ENCODE peak calls at places on chromosomes 12 and 14, in nine cellular contexts. One of them, this sample, is unnamed.

GRCh38 chr12:95197636-95198035 is 19.6 kb downstream of the FGD6 start:
- DNase-seq in nephron progenitor cell: no peak
- DNase-seq in AG10803: no peak
- DNase-seq in BJ: no peak
- DNase-seq in GM13976: no peak
- DNase-seq in endothelial cell of umbilical vein: no peak
- DNase-seq in astrocyte of the spinal cord: no peak
- DNase-seq in neural progenitor cell: no peak
- DNase-seq in foreskin fibroblast: no peak
- DNase-seq in this sample: no peak

GRCh38 chr14:61184117-61184516 is 97.0 kb downstream of the TMEM30B start:
- DNase-seq in neural progenitor cell: no peak
- DNase-seq in GM13976: no peak
- DNase-seq in astrocyte of the spinal cord: peak; percentile 93
- DNase-seq in AG10803: peak; percentile 98
- DNase-seq in nephron progenitor cell: no peak
- DNase-seq in endothelial cell of umbilical vein: peak; percentile 59
- DNase-seq in foreskin fibroblast: peak; percentile 97
- DNase-seq in BJ: peak; percentile 87
- DNase-seq in this sample: no peak

GRCh38 chr14:66444271-66444987 is 41.7 kb upstream of the CCDC196 start:
- DNase-seq in astrocyte of the spinal cord: no peak
- DNase-seq in endothelial cell of umbilical vein: no peak
- DNase-seq in BJ: no peak
- DNase-seq in GM13976: no peak
- DNase-seq in neural progenitor cell: no peak
- DNase-seq in foreskin fibroblast: peak; percentile 72
- DNase-seq in nephron progenitor cell: no peak
- DNase-seq in AG10803: peak; percentile 25
- DNase-seq in this sample: no peak

GRCh38 chr14:101908795-101909194 is 55.6 kb upstream of the DYNC1H1 start:
- DNase-seq in foreskin fibroblast: no peak
- DNase-seq in AG10803: no peak
- DNase-seq in BJ: no peak
- DNase-seq in endothelial cell of umbilical vein: no peak
- DNase-seq in GM13976: no peak
- DNase-seq in neural progenitor cell: no peak
- DNase-seq in nephron progenitor cell: no peak
- DNase-seq in astrocyte of the spinal cord: no peak
- DNase-seq in this sample: no peak

GRCh38 chr12:58105225-58106119 is 164.1 kb downstream of the ATP23 start:
- DNase-seq in foreskin fibroblast: peak; percentile 45
- DNase-seq in GM13976: no peak
- DNase-seq in neural progenitor cell: no peak
- DNase-seq in nephron progenitor cell: no peak
- DNase-seq in BJ: no peak
- DNase-seq in AG10803: peak; percentile 4
- DNase-seq in astrocyte of the spinal cord: peak; percentile 10
- DNase-seq in endothelial cell of umbilical vein: peak; percentile 41
- DNase-seq in this sample: no peak

GRCh38 chr12:57821474-57822214 is 3.1 kb upstream of the AVIL start:
- DNase-seq in nephron progenitor cell: no peak
- DNase-seq in AG10803: no peak
- DNase-seq in GM13976: no peak
- DNase-seq in endothelial cell of umbilical vein: no peak
- DNase-seq in foreskin fibroblast: no peak
- DNase-seq in astrocyte of the spinal cord: no peak
- DNase-seq in neural progenitor cell: no peak
- DNase-seq in BJ: no peak
- DNase-seq in this sample: no peak

GRCh38 chr12:112347521-112347920 is 34.7 kb downstream of the HECTD4 start:
- DNase-seq in endothelial cell of umbilical vein: no peak
- DNase-seq in nephron progenitor cell: no peak
- DNase-seq in astrocyte of the spinal cord: peak; percentile 96
- DNase-seq in BJ: peak; percentile 32
- DNase-seq in AG10803: peak; percentile 78
- DNase-seq in neural progenitor cell: no peak
- DNase-seq in GM13976: peak; percentile 49
- DNase-seq in foreskin fibroblast: peak; percentile 85
- DNase-seq in this sample: no peak

GRCh38 chr12:78703820-78704525 is 160.6 kb upstream of the SYT1 start:
- DNase-seq in BJ: peak; percentile 91
- DNase-seq in endothelial cell of umbilical vein: peak; percentile 89
- DNase-seq in GM13976: no peak
- DNase-seq in AG10803: peak; percentile 82
- DNase-seq in neural progenitor cell: no peak
- DNase-seq in astrocyte of the spinal cord: peak; percentile 85
- DNase-seq in nephron progenitor cell: no peak
- DNase-seq in foreskin fibroblast: peak; percentile 84
- DNase-seq in this sample: no peak

GRCh38 chr12:55727643-55728184 is 1.1 kb downstream of the CD63 start:
- DNase-seq in astrocyte of the spinal cord: no peak
- DNase-seq in GM13976: no peak
- DNase-seq in nephron progenitor cell: no peak
- DNase-seq in AG10803: no peak
- DNase-seq in endothelial cell of umbilical vein: peak; percentile 41
- DNase-seq in neural progenitor cell: peak; percentile 23
- DNase-seq in foreskin fibroblast: peak; percentile 83
- DNase-seq in BJ: no peak
- DNase-seq in this sample: peak; percentile 52

GRCh38 chr14:26765768-26766550 is 168.1 kb upstream of the NOVA1 start:
- DNase-seq in nephron progenitor cell: no peak
- DNase-seq in endothelial cell of umbilical vein: peak; percentile 54
- DNase-seq in foreskin fibroblast: peak; percentile 97
- DNase-seq in BJ: no peak
- DNase-seq in GM13976: no peak
- DNase-seq in neural progenitor cell: peak; percentile 30
- DNase-seq in astrocyte of the spinal cord: peak; percentile 92
- DNase-seq in AG10803: peak; percentile 86
- DNase-seq in this sample: no peak

GRCh38 chr14:99982449-99983250 is 82.6 kb upstream of the EVL start:
- DNase-seq in AG10803: peak; percentile 67
- DNase-seq in endothelial cell of umbilical vein: peak; percentile 73
- DNase-seq in astrocyte of the spinal cord: peak; percentile 63
- DNase-seq in neural progenitor cell: peak; percentile 74
- DNase-seq in foreskin fibroblast: peak; percentile 84
- DNase-seq in nephron progenitor cell: peak; percentile 64
- DNase-seq in BJ: no peak
- DNase-seq in GM13976: peak; percentile 78
- DNase-seq in this sample: peak; percentile 59

GRCh38 chr14:59920378-59920683 is 387 bp downstream of the LRRC9 start:
- DNase-seq in AG10803: no peak
- DNase-seq in endothelial cell of umbilical vein: no peak
- DNase-seq in GM13976: no peak
- DNase-seq in foreskin fibroblast: no peak
- DNase-seq in astrocyte of the spinal cord: no peak
- DNase-seq in nephron progenitor cell: no peak
- DNase-seq in neural progenitor cell: no peak
- DNase-seq in BJ: no peak
- DNase-seq in this sample: no peak

DNA sequence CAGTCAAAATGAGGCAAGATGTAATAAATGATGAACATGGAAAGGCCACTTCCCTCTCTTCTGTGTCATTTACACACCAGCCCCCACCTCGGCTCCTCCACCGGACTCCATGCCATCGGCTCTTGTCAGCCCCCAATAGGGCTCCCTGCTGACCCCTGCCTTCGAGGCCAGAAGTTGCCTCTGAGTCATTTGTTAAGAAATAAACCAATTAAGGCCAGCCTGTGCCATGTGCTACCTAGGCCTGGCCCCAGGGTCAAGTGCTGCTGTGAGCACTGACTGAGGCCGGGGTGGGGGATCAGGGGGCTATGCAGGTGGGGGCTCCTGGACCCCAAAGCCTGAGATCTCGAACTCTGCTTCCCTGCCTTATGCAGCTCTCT is 53.2 kb downstream of the TESC start:
- DNase-seq in endothelial cell of umbilical vein: no peak
- DNase-seq in foreskin fibroblast: peak; percentile 17
- DNase-seq in GM13976: no peak
- DNase-seq in BJ: no peak
- DNase-seq in astrocyte of the spinal cord: no peak
- DNase-seq in neural progenitor cell: peak; percentile 70
- DNase-seq in AG10803: no peak
- DNase-seq in nephron progenitor cell: peak; percentile 33
- DNase-seq in this sample: no peak
- TF ChIP-seq CTCF in endothelial cell of umbilical vein: no peak
- TF ChIP-seq CTCF in foreskin fibroblast: no peak
- TF ChIP-seq CTCF in GM13976: no peak
- TF ChIP-seq CTCF in BJ: no peak
- TF ChIP-seq CTCF in astrocyte of the spinal cord: no peak
- TF ChIP-seq CTCF in neural progenitor cell: peak; percentile 45
- TF ChIP-seq CTCF in AG10803: no peak
- TF ChIP-seq CTCF in nephron progenitor cell: peak; percentile 15
- TF ChIP-seq CTCF in this sample: no peak

GRCh38 chr12:98253641-98254040 is 261.7 kb upstream of the TMPO start:
- DNase-seq in BJ: no peak
- DNase-seq in astrocyte of the spinal cord: no peak
- DNase-seq in foreskin fibroblast: no peak
- DNase-seq in neural progenitor cell: no peak
- DNase-seq in AG10803: no peak
- DNase-seq in endothelial cell of umbilical vein: no peak
- DNase-seq in nephron progenitor cell: no peak
- DNase-seq in GM13976: no peak
- DNase-seq in this sample: no peak

GRCh38 chr12:98260276-98260675 is 255.1 kb upstream of the TMPO start:
- DNase-seq in neural progenitor cell: no peak
- DNase-seq in endothelial cell of umbilical vein: no peak
- DNase-seq in GM13976: no peak
- DNase-seq in nephron progenitor cell: no peak
- DNase-seq in foreskin fibroblast: no peak
- DNase-seq in BJ: no peak
- DNase-seq in AG10803: no peak
- DNase-seq in astrocyte of the spinal cord: no peak
- DNase-seq in this sample: no peak

GRCh38 chr12:98259667-98260066 is 255.7 kb upstream of the TMPO start:
- DNase-seq in AG10803: no peak
- DNase-seq in BJ: no peak
- DNase-seq in nephron progenitor cell: no peak
- DNase-seq in astrocyte of the spinal cord: peak; percentile 10
- DNase-seq in GM13976: no peak
- DNase-seq in neural progenitor cell: no peak
- DNase-seq in foreskin fibroblast: no peak
- DNase-seq in endothelial cell of umbilical vein: no peak
- DNase-seq in this sample: no peak

GRCh38 chr12:98253207-98253606 is 262.2 kb upstream of the TMPO start:
- DNase-seq in BJ: no peak
- DNase-seq in GM13976: no peak
- DNase-seq in foreskin fibroblast: no peak
- DNase-seq in AG10803: no peak
- DNase-seq in astrocyte of the spinal cord: no peak
- DNase-seq in nephron progenitor cell: no peak
- DNase-seq in neural progenitor cell: no peak
- DNase-seq in endothelial cell of umbilical vein: no peak
- DNase-seq in this sample: no peak

DNA sequence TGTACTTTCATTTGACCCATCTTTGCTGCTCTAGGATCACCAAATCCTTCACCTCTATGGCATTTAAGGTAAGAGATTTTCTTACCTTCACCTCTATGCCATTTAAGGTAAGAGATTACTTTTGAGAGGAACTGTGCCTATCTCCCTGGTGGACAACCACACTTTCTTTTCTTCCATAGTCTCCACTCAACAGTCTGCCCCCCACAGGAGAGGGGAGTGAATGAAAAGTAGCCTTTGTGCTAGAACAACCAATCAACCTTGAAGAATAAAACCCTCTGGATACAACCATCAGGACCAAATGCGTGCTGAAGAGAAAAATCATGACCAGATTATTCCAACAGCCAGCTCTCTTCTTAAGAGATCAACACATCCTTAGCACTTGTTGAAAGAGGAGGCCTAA is 258.6 kb upstream of the TMPO start:
- DNase-seq in AG10803: no peak
- DNase-seq in neural progenitor cell: no peak
- DNase-seq in astrocyte of the spinal cord: no peak
- DNase-seq in GM13976: no peak
- DNase-seq in foreskin fibroblast: no peak
- DNase-seq in endothelial cell of umbilical vein: no peak
- DNase-seq in nephron progenitor cell: no peak
- DNase-seq in BJ: no peak
- DNase-seq in this sample: no peak
- TF ChIP-seq CTCF in AG10803: no peak
- TF ChIP-seq CTCF in neural progenitor cell: no peak
- TF ChIP-seq CTCF in astrocyte of the spinal cord: no peak
- TF ChIP-seq CTCF in GM13976: no peak
- TF ChIP-seq CTCF in foreskin fibroblast: no peak
- TF ChIP-seq CTCF in endothelial cell of umbilical vein: no peak
- TF ChIP-seq CTCF in nephron progenitor cell: no peak
- TF ChIP-seq CTCF in BJ: no peak
- TF ChIP-seq CTCF in this sample: no peak

DNA sequence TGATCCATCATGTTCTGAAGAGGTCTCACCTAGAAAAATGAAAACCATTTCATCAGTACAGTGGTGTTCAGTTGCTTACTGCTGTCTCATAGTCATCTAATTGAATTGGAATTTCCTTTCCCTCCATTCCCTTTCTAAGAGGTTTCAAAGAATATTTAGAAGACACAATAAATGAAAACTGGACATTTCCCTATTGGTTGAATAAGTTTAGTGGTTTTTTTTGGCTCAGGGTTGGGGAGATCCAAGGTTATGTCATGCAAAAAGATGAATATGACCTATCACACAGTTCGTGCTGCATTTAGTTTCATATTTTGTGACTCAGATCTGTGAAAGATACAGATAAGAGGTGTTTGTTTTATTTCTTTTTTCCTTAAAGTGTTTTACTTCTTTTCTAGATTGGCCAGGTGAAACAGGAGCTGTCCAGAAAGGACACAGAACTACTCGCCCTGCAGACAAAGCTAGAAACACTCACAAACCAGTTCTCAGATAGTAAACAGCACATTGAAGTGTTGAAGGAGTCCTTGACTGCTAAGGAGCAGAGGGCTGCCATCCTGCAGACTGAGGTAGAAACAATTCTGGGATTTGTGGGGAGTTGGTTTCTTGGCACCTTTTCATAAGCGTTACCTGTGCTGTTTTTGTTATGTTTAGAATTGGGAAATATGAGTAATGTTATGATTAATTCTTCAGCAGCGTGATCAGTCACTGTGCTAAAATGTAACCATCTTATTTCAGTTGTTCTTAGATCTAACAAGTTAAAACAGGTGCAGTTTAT is 124.6 kb downstream of the ERC1 start:
- DNase-seq in BJ: peak; percentile 52
- DNase-seq in astrocyte of the spinal cord: peak; percentile 56
- DNase-seq in nephron progenitor cell: no peak
- DNase-seq in endothelial cell of umbilical vein: peak; percentile 45
- DNase-seq in foreskin fibroblast: peak; percentile 68
- DNase-seq in AG10803: peak; percentile 74
- DNase-seq in GM13976: no peak
- DNase-seq in neural progenitor cell: no peak
- DNase-seq in this sample: no peak
- TF ChIP-seq CTCF in BJ: no peak
- TF ChIP-seq CTCF in astrocyte of the spinal cord: no peak
- TF ChIP-seq CTCF in nephron progenitor cell: no peak
- TF ChIP-seq CTCF in endothelial cell of umbilical vein: no peak
- TF ChIP-seq CTCF in foreskin fibroblast: no peak
- TF ChIP-seq CTCF in AG10803: no peak
- TF ChIP-seq CTCF in GM13976: no peak
- TF ChIP-seq CTCF in neural progenitor cell: no peak
- TF ChIP-seq CTCF in this sample: no peak

DNA sequence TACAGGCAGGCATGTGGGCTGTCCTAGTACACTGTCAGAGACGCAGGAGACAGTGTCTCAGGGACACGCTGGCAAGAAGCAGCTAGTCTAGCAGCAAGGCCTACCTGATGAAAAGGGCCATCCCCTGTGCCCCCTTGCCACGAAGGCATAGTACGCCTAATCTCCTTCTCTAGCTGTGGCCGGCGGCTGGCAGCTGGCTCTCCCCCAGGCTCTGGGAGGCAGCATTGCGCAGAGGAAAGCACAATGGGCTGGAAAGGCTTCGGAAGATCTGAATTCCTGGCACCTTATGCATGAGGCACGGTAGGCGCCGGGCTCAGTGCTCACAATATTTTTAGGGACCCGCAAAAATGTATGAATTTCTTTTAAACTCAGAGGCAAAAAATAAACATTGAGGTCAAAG is 16.0 kb upstream of the PLEKHH1 start:
- DNase-seq in neural progenitor cell: peak; percentile 74
- DNase-seq in nephron progenitor cell: peak; percentile 19
- DNase-seq in BJ: no peak
- DNase-seq in foreskin fibroblast: peak; percentile 43
- DNase-seq in astrocyte of the spinal cord: peak; percentile 30
- DNase-seq in AG10803: peak; percentile 17
- DNase-seq in endothelial cell of umbilical vein: no peak
- DNase-seq in GM13976: no peak
- DNase-seq in this sample: no peak
- TF ChIP-seq CTCF in neural progenitor cell: peak; percentile 35
- TF ChIP-seq CTCF in nephron progenitor cell: no peak
- TF ChIP-seq CTCF in BJ: no peak
- TF ChIP-seq CTCF in foreskin fibroblast: no peak
- TF ChIP-seq CTCF in astrocyte of the spinal cord: peak; percentile 19
- TF ChIP-seq CTCF in AG10803: peak; percentile 24
- TF ChIP-seq CTCF in endothelial cell of umbilical vein: peak; percentile 9
- TF ChIP-seq CTCF in GM13976: no peak
- TF ChIP-seq CTCF in this sample: no peak

This sample was measured in Calu3.